ENCODE peak calls at places on chromosomes 4 and X, in ten cellular contexts. One of them, this sample, is unnamed.

GRCh38 chrX:101287402-101287801 is 3.7 kb downstream of the TAF7L start:
- DNase-seq in foreskin fibroblast: peak; percentile 62
- DNase-seq in fibroblast of pulmonary artery: peak; percentile 66
- DNase-seq in adrenal gland: no peak
- DNase-seq in tibial nerve: no peak
- DNase-seq in upper lobe of right lung: no peak
- DNase-seq in tibial artery: no peak
- DNase-seq in psoas muscle: no peak
- DNase-seq in fibroblast of lung: peak; percentile 14
- DNase-seq in GM12865: peak; percentile 36
- DNase-seq in this sample: peak; percentile 31

GRCh38 chrX:139224953-139225665 is 305.4 kb upstream of the F9 start:
- DNase-seq in tibial artery: no peak
- DNase-seq in foreskin fibroblast: no peak
- DNase-seq in fibroblast of lung: peak; percentile 16
- DNase-seq in adrenal gland: no peak
- DNase-seq in tibial nerve: no peak
- DNase-seq in GM12865: no peak
- DNase-seq in fibroblast of pulmonary artery: no peak
- DNase-seq in upper lobe of right lung: no peak
- DNase-seq in psoas muscle: no peak
- DNase-seq in this sample: no peak

GRCh38 chrX:137431693-137432488 is 134.0 kb upstream of the ZIC3 start:
- DNase-seq in adrenal gland: no peak
- DNase-seq in upper lobe of right lung: no peak
- DNase-seq in tibial nerve: no peak
- DNase-seq in foreskin fibroblast: no peak
- DNase-seq in fibroblast of lung: no peak
- DNase-seq in fibroblast of pulmonary artery: no peak
- DNase-seq in tibial artery: no peak
- DNase-seq in psoas muscle: no peak
- DNase-seq in GM12865: no peak
- DNase-seq in this sample: no peak

GRCh38 chr4:103359900-103360299 is 161.8 kb upstream of the CENPE start:
- DNase-seq in adrenal gland: no peak
- DNase-seq in fibroblast of pulmonary artery: no peak
- DNase-seq in tibial nerve: no peak
- DNase-seq in foreskin fibroblast: no peak
- DNase-seq in fibroblast of lung: no peak
- DNase-seq in psoas muscle: no peak
- DNase-seq in upper lobe of right lung: no peak
- DNase-seq in GM12865: no peak
- DNase-seq in tibial artery: no peak
- DNase-seq in this sample: no peak

GRCh38 chr4:139955600-139955999 is 198.4 kb downstream of the MAML3 start:
- DNase-seq in GM12865: no peak
- DNase-seq in upper lobe of right lung: no peak
- DNase-seq in adrenal gland: no peak
- DNase-seq in psoas muscle: no peak
- DNase-seq in tibial artery: no peak
- DNase-seq in tibial nerve: no peak
- DNase-seq in foreskin fibroblast: no peak
- DNase-seq in fibroblast of lung: no peak
- DNase-seq in fibroblast of pulmonary artery: no peak
- DNase-seq in this sample: no peak

GRCh38 chr4:140876597-140877364 is 120.6 kb upstream of the TBC1D9 start:
- DNase-seq in GM12865: no peak
- DNase-seq in tibial artery: no peak
- DNase-seq in psoas muscle: no peak
- DNase-seq in fibroblast of lung: peak; percentile 77
- DNase-seq in adrenal gland: no peak
- DNase-seq in fibroblast of pulmonary artery: peak; percentile 21
- DNase-seq in tibial nerve: no peak
- DNase-seq in upper lobe of right lung: no peak
- DNase-seq in foreskin fibroblast: peak; percentile 53
- DNase-seq in this sample: no peak

GRCh38 chr4:8848507-8849265 is 23.0 kb downstream of the HMX1 start:
- DNase-seq in foreskin fibroblast: no peak
- DNase-seq in tibial nerve: no peak
- DNase-seq in fibroblast of pulmonary artery: no peak
- DNase-seq in psoas muscle: no peak
- DNase-seq in adrenal gland: no peak
- DNase-seq in upper lobe of right lung: peak; percentile 43
- DNase-seq in tibial artery: no peak
- DNase-seq in GM12865: no peak
- DNase-seq in fibroblast of lung: no peak
- DNase-seq in this sample: no peak

GRCh38 chrX:115234220-115234557 is 293 bp upstream of the LRCH2 start:
- DNase-seq in upper lobe of right lung: no peak
- DNase-seq in foreskin fibroblast: no peak
- DNase-seq in adrenal gland: no peak
- DNase-seq in GM12865: no peak
- DNase-seq in tibial artery: no peak
- DNase-seq in fibroblast of pulmonary artery: peak; percentile 29
- DNase-seq in psoas muscle: no peak
- DNase-seq in fibroblast of lung: peak; percentile 8
- DNase-seq in tibial nerve: no peak
- DNase-seq in this sample: no peak

GRCh38 chr4:71187399-71188196 is 151.2 kb upstream of the SLC4A4 start:
- DNase-seq in fibroblast of pulmonary artery: no peak
- DNase-seq in GM12865: no peak
- DNase-seq in fibroblast of lung: peak; percentile 68
- DNase-seq in upper lobe of right lung: peak; percentile 68
- DNase-seq in tibial artery: peak; percentile 24
- DNase-seq in psoas muscle: peak; percentile 38
- DNase-seq in adrenal gland: no peak
- DNase-seq in foreskin fibroblast: peak; percentile 32
- DNase-seq in tibial nerve: no peak
- DNase-seq in this sample: peak; percentile 66

GRCh38 chr4:150078996-150079581 is 844 bp downstream of the DCLK2 start:
- DNase-seq in tibial nerve: peak; percentile 13
- DNase-seq in adrenal gland: peak; percentile 52
- DNase-seq in fibroblast of pulmonary artery: no peak
- DNase-seq in fibroblast of lung: peak; percentile 52
- DNase-seq in tibial artery: peak; percentile 29
- DNase-seq in upper lobe of right lung: peak; percentile 67
- DNase-seq in psoas muscle: peak; percentile 23
- DNase-seq in foreskin fibroblast: peak; percentile 63
- DNase-seq in GM12865: peak; percentile 46
- DNase-seq in this sample: peak; percentile 43

GRCh38 chr4:147984065-147984777 is 252.3 kb downstream of the ARHGAP10 start:
- DNase-seq in upper lobe of right lung: no peak
- DNase-seq in fibroblast of lung: peak; percentile 30
- DNase-seq in fibroblast of pulmonary artery: peak; percentile 75
- DNase-seq in tibial artery: no peak
- DNase-seq in psoas muscle: no peak
- DNase-seq in tibial nerve: no peak
- DNase-seq in adrenal gland: peak; percentile 29
- DNase-seq in foreskin fibroblast: peak; percentile 61
- DNase-seq in GM12865: peak; percentile 57
- DNase-seq in this sample: peak; percentile 39

GRCh38 chr4:188714907-188715306 is 575.7 kb downstream of the TRIML1 start:
- DNase-seq in psoas muscle: no peak
- DNase-seq in GM12865: no peak
- DNase-seq in tibial nerve: no peak
- DNase-seq in foreskin fibroblast: peak; percentile 84
- DNase-seq in fibroblast of lung: peak; percentile 20
- DNase-seq in tibial artery: no peak
- DNase-seq in fibroblast of pulmonary artery: peak; percentile 2
- DNase-seq in adrenal gland: no peak
- DNase-seq in upper lobe of right lung: no peak
- DNase-seq in this sample: no peak

GRCh38 chr4:150004481-150004880 is 73.8 kb upstream of the DCLK2 start:
- DNase-seq in adrenal gland: no peak
- DNase-seq in psoas muscle: no peak
- DNase-seq in fibroblast of pulmonary artery: peak; percentile 50
- DNase-seq in tibial nerve: no peak
- DNase-seq in tibial artery: no peak
- DNase-seq in foreskin fibroblast: peak; percentile 54
- DNase-seq in GM12865: no peak
- DNase-seq in upper lobe of right lung: no peak
- DNase-seq in fibroblast of lung: peak; percentile 90
- DNase-seq in this sample: no peak

DNA sequence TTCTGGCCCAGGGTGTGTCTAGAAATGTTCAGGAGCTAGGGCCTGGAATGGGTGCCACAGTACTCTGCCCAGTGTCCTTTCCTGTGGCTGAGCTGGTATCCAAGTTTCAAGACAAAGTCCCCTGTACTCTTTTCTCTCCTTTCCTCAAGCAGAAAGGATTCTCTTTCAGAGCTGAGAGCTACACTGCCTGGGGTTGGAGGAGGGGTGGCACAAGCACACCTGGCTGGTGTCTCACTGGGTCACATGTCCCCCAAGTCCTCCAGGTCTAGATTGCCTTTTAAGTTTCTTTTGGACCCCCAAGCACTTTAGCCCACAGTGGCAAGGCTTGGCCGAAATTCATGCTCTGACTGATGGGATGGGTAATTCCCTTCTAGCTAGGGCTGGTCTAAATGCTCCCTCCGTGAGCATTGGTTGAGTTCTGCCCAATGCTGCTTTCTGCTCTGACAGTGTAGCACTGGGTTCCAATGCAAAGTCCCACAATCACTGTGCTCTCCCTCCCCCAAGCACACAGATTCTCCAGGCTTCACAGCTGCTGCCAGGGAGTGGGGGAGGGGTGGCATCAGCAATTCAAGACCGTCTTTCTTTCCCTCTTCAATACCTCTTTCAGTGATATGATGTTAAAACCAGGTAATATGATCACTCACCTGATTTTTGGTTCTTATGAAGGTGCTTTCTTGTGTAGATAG is 47.8 kb downstream of the BEX3 start:
- DNase-seq in foreskin fibroblast: no peak
- DNase-seq in tibial nerve: no peak
- DNase-seq in adrenal gland: no peak
- DNase-seq in tibial artery: no peak
- DNase-seq in psoas muscle: no peak
- DNase-seq in GM12865: no peak
- DNase-seq in fibroblast of pulmonary artery: no peak
- DNase-seq in fibroblast of lung: no peak
- DNase-seq in upper lobe of right lung: no peak
- DNase-seq in this sample: no peak
- H3K4me3 ChIP-seq in foreskin fibroblast: no peak overlapping the region
- H3K4me3 ChIP-seq in tibial nerve: no peak overlapping the region
- H3K4me3 ChIP-seq in adrenal gland: no peak overlapping the region
- H3K4me3 ChIP-seq in tibial artery: no peak overlapping the region
- H3K4me3 ChIP-seq in psoas muscle: no peak overlapping the region
- H3K4me3 ChIP-seq in GM12865: no peak overlapping the region
- H3K4me3 ChIP-seq in fibroblast of pulmonary artery: no peak overlapping the region
- H3K4me3 ChIP-seq in fibroblast of lung: no peak overlapping the region
- H3K4me3 ChIP-seq in upper lobe of right lung: no peak overlapping the region
- H3K4me3 ChIP-seq in this sample: no peak overlapping the region

GRCh38 chr4:107379054-107379869 is 340.8 kb downstream of the PAPSS1 start:
- DNase-seq in psoas muscle: no peak
- DNase-seq in upper lobe of right lung: no peak
- DNase-seq in fibroblast of lung: peak; percentile 59
- DNase-seq in foreskin fibroblast: peak; percentile 59
- DNase-seq in adrenal gland: no peak
- DNase-seq in GM12865: no peak
- DNase-seq in tibial artery: no peak
- DNase-seq in tibial nerve: no peak
- DNase-seq in fibroblast of pulmonary artery: peak; percentile 35
- DNase-seq in this sample: no peak
- TF ChIP-seq CTCF in psoas muscle: no peak
- TF ChIP-seq CTCF in upper lobe of right lung: no peak
- TF ChIP-seq CTCF in fibroblast of lung: no peak
- TF ChIP-seq CTCF in foreskin fibroblast: peak; percentile 19
- TF ChIP-seq CTCF in adrenal gland: no peak
- TF ChIP-seq CTCF in GM12865: no peak
- TF ChIP-seq CTCF in tibial artery: no peak
- TF ChIP-seq CTCF in tibial nerve: no peak
- TF ChIP-seq CTCF in fibroblast of pulmonary artery: no peak
- TF ChIP-seq CTCF in this sample: no peak

GRCh38 chr4:182177166-182177565 is 66.0 kb upstream of the TENM3 start:
- DNase-seq in foreskin fibroblast: no peak
- DNase-seq in GM12865: no peak
- DNase-seq in upper lobe of right lung: no peak
- DNase-seq in fibroblast of pulmonary artery: no peak
- DNase-seq in fibroblast of lung: no peak
- DNase-seq in tibial artery: no peak
- DNase-seq in psoas muscle: no peak
- DNase-seq in tibial nerve: no peak
- DNase-seq in adrenal gland: no peak
- DNase-seq in this sample: no peak

GRCh38 chr4:182179751-182180150 is 63.5 kb upstream of the TENM3 start:
- DNase-seq in fibroblast of lung: no peak
- DNase-seq in psoas muscle: no peak
- DNase-seq in upper lobe of right lung: no peak
- DNase-seq in fibroblast of pulmonary artery: no peak
- DNase-seq in foreskin fibroblast: no peak
- DNase-seq in adrenal gland: no peak
- DNase-seq in GM12865: no peak
- DNase-seq in tibial nerve: no peak
- DNase-seq in tibial artery: no peak
- DNase-seq in this sample: no peak

GRCh38 chr4:182175788-182176519 is 67.2 kb upstream of the TENM3 start:
- DNase-seq in upper lobe of right lung: no peak
- DNase-seq in adrenal gland: no peak
- DNase-seq in psoas muscle: no peak
- DNase-seq in tibial nerve: no peak
- DNase-seq in fibroblast of lung: peak; percentile 67
- DNase-seq in fibroblast of pulmonary artery: no peak
- DNase-seq in foreskin fibroblast: no peak
- DNase-seq in tibial artery: no peak
- DNase-seq in GM12865: no peak
- DNase-seq in this sample: no peak

GRCh38 chr4:182174979-182175378 is 68.2 kb upstream of the TENM3 start:
- DNase-seq in tibial artery: no peak
- DNase-seq in foreskin fibroblast: no peak
- DNase-seq in tibial nerve: no peak
- DNase-seq in adrenal gland: no peak
- DNase-seq in fibroblast of pulmonary artery: no peak
- DNase-seq in GM12865: no peak
- DNase-seq in psoas muscle: no peak
- DNase-seq in fibroblast of lung: no peak
- DNase-seq in upper lobe of right lung: no peak
- DNase-seq in this sample: no peak

GRCh38 chr4:182179105-182179504 is 64.1 kb upstream of the TENM3 start:
- DNase-seq in fibroblast of pulmonary artery: peak; percentile 33
- DNase-seq in adrenal gland: no peak
- DNase-seq in upper lobe of right lung: no peak
- DNase-seq in tibial artery: no peak
- DNase-seq in GM12865: no peak
- DNase-seq in foreskin fibroblast: peak; percentile 79
- DNase-seq in fibroblast of lung: peak; percentile 87
- DNase-seq in tibial nerve: no peak
- DNase-seq in psoas muscle: no peak
- DNase-seq in this sample: no peak
- H3K4me3 ChIP-seq in fibroblast of pulmonary artery: no peak overlapping the region
- H3K4me3 ChIP-seq in adrenal gland: no peak overlapping the region
- H3K4me3 ChIP-seq in upper lobe of right lung: no peak overlapping the region
- H3K4me3 ChIP-seq in tibial artery: no peak overlapping the region
- H3K4me3 ChIP-seq in GM12865: no peak overlapping the region
- H3K4me3 ChIP-seq in foreskin fibroblast: no peak overlapping the region
- H3K4me3 ChIP-seq in fibroblast of lung: no peak overlapping the region
- H3K4me3 ChIP-seq in tibial nerve: no peak overlapping the region
- H3K4me3 ChIP-seq in psoas muscle: no peak overlapping the region
- H3K4me3 ChIP-seq in this sample: no peak overlapping the region

DNA sequence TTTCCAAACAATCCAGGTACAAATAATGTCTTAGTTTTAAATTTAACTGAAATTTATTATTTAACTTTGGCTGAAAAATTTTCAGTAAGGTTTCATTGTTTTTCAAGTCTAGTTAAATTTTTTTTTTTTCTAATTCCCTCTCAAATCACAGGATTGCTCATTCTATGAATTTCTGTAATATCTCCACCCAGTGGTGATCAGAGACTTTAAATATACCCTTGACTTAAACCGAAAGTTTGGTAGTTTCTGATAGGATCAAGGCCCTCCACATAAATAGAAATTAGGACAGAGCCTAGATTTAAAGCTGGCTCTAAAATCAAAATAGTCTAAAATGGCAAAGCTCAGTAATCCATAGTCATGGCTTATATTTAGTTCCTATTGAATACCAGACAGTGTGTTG is 175.4 kb downstream of the TBCK start:
- DNase-seq in tibial artery: no peak
- DNase-seq in fibroblast of lung: no peak
- DNase-seq in foreskin fibroblast: no peak
- DNase-seq in tibial nerve: no peak
- DNase-seq in upper lobe of right lung: no peak
- DNase-seq in psoas muscle: no peak
- DNase-seq in fibroblast of pulmonary artery: no peak
- DNase-seq in adrenal gland: no peak
- DNase-seq in GM12865: peak; percentile 9
- DNase-seq in this sample: no peak
- TF ChIP-seq CTCF in tibial artery: no peak
- TF ChIP-seq CTCF in fibroblast of lung: peak; percentile 2
- TF ChIP-seq CTCF in foreskin fibroblast: no peak
- TF ChIP-seq CTCF in tibial nerve: no peak
- TF ChIP-seq CTCF in upper lobe of right lung: no peak
- TF ChIP-seq CTCF in psoas muscle: no peak
- TF ChIP-seq CTCF in fibroblast of pulmonary artery: no peak
- TF ChIP-seq CTCF in adrenal gland: no peak
- TF ChIP-seq CTCF in GM12865: no peak
- TF ChIP-seq CTCF in this sample: no peak

This sample was measured in colonic mucosa.